ENCODE peak calls at places on chromosomes 11 and 22, in five cellular contexts. One of them, this sample, is unnamed.

GRCh38 chr11:77136074-77136473 is 8.0 kb downstream of the MYO7A start:
- DNase-seq in spleen: no peak
- DNase-seq in GM20000: no peak
- DNase-seq in psoas muscle: no peak
- DNase-seq in IMR-90: peak; percentile 71
- DNase-seq in this sample: peak; percentile 36

GRCh38 chr22:48960981-48961655 is 866.6 kb downstream of the BRD1 start:
- DNase-seq in spleen: peak; percentile 27
- DNase-seq in psoas muscle: no peak
- DNase-seq in IMR-90: no peak
- DNase-seq in GM20000: no peak
- DNase-seq in this sample: no peak

GRCh38 chr11:114736806-114737205 is 58.5 kb downstream of the NXPE2 start:
- DNase-seq in psoas muscle: no peak
- DNase-seq in GM20000: no peak
- DNase-seq in spleen: no peak
- DNase-seq in IMR-90: no peak
- DNase-seq in this sample: no peak

GRCh38 chr22:46575915-46576555 is 38.6 kb upstream of the CELSR1 start:
- DNase-seq in IMR-90: no peak
- DNase-seq in spleen: peak; percentile 63
- DNase-seq in psoas muscle: no peak
- DNase-seq in GM20000: no peak
- DNase-seq in this sample: no peak

GRCh38 chr11:41497974-41498373 is 38.5 kb upstream of the LRRC4C start:
- DNase-seq in spleen: no peak
- DNase-seq in IMR-90: no peak
- DNase-seq in GM20000: no peak
- DNase-seq in psoas muscle: no peak
- DNase-seq in this sample: peak; percentile 15

GRCh38 chr22:29434288-29434687 is 4.1 kb upstream of the RFPL1 start:
- DNase-seq in IMR-90: no peak
- DNase-seq in psoas muscle: no peak
- DNase-seq in spleen: no peak
- DNase-seq in GM20000: no peak
- DNase-seq in this sample: no peak

GRCh38 chr11:33949201-33949913 is 57.5 kb upstream of the LMO2 start:
- DNase-seq in GM20000: no peak
- DNase-seq in spleen: no peak
- DNase-seq in IMR-90: no peak
- DNase-seq in psoas muscle: no peak
- DNase-seq in this sample: no peak

GRCh38 chr22:49657275-49657973 is 170.2 kb downstream of the BRD1 start:
- DNase-seq in psoas muscle: peak; percentile 66
- DNase-seq in spleen: peak; percentile 93
- DNase-seq in IMR-90: no peak
- DNase-seq in GM20000: peak; percentile 82
- DNase-seq in this sample: no peak

GRCh38 chr22:27487600-27488450 is 313.7 kb downstream of the MN1 start:
- DNase-seq in GM20000: no peak
- DNase-seq in IMR-90: peak; percentile 69
- DNase-seq in psoas muscle: no peak
- DNase-seq in spleen: no peak
- DNase-seq in this sample: peak; percentile 49

GRCh38 chr11:66478823-66479740 is 1.2 kb upstream of the DPP3 start:
- DNase-seq in psoas muscle: peak; percentile 55
- DNase-seq in spleen: peak; percentile 82
- DNase-seq in GM20000: peak; percentile 79
- DNase-seq in IMR-90: peak; percentile 20
- DNase-seq in this sample: peak; percentile 39

GRCh38 chr11:79045811-79046304 is 395.0 kb downstream of the TENM4 start:
- DNase-seq in psoas muscle: no peak
- DNase-seq in spleen: no peak
- DNase-seq in IMR-90: peak; percentile 58
- DNase-seq in GM20000: no peak
- DNase-seq in this sample: no peak

GRCh38 chr11:104968856-104969776 is 742 bp upstream of the CASP4 start:
- DNase-seq in GM20000: peak; percentile 3
- DNase-seq in psoas muscle: peak; percentile 40
- DNase-seq in spleen: peak; percentile 81
- DNase-seq in IMR-90: peak; percentile 34
- DNase-seq in this sample: peak; percentile 59

GRCh38 chr22:21726650-21727049 is 8.9 kb downstream of the YPEL1 start:
- DNase-seq in psoas muscle: no peak
- DNase-seq in IMR-90: no peak
- DNase-seq in spleen: no peak
- DNase-seq in GM20000: peak; percentile 66
- DNase-seq in this sample: no peak

GRCh38 chr11:10490398-10491232 is 35.6 kb downstream of the AMPD3 start:
- DNase-seq in psoas muscle: peak; percentile 84
- DNase-seq in GM20000: no peak
- DNase-seq in spleen: peak; percentile 76
- DNase-seq in IMR-90: peak; percentile 99
- DNase-seq in this sample: peak; percentile 97

GRCh38 chr22:11627798-11628650 is 3900.0 kb upstream of the OR11H1 start:
- DNase-seq in GM20000: peak; percentile 62
- DNase-seq in spleen: peak; percentile 77
- DNase-seq in psoas muscle: no peak
- DNase-seq in IMR-90: no peak
- DNase-seq in this sample: no peak

GRCh38 chr11:10528121-10528520 is 12.9 kb downstream of the RNF141 start:
- DNase-seq in IMR-90: peak; percentile 69
- DNase-seq in psoas muscle: no peak
- DNase-seq in spleen: no peak
- DNase-seq in GM20000: no peak
- DNase-seq in this sample: no peak

GRCh38 chr22:22171357-22172218 is 73.0 kb upstream of the VPREB1 start:
- DNase-seq in psoas muscle: no peak
- DNase-seq in spleen: no peak
- DNase-seq in IMR-90: no peak
- DNase-seq in GM20000: no peak
- DNase-seq in this sample: no peak

GRCh38 chr22:40196628-40197027 is 18.9 kb downstream of the TNRC6B start:
- DNase-seq in IMR-90: peak; percentile 97
- DNase-seq in GM20000: peak; percentile 34
- DNase-seq in spleen: no peak
- DNase-seq in psoas muscle: no peak
- DNase-seq in this sample: peak; percentile 85

GRCh38 chr11:111561801-111562325 is 21.3 kb downstream of the LAYN start:
- DNase-seq in spleen: no peak
- DNase-seq in psoas muscle: no peak
- DNase-seq in GM20000: no peak
- DNase-seq in IMR-90: peak; percentile 86
- DNase-seq in this sample: peak; percentile 70

GRCh38 chr22:22884010-22884887 is 3.4 kb upstream of the IGLL5 start:
- DNase-seq in psoas muscle: peak; percentile 33
- DNase-seq in spleen: no peak
- DNase-seq in GM20000: peak; percentile 85
- DNase-seq in IMR-90: peak; percentile 45
- DNase-seq in this sample: peak; percentile 63

GRCh38 chr11:68461284-68461861 is 821 bp downstream of the PPP6R3 start:
- DNase-seq in GM20000: peak; percentile 49
- DNase-seq in psoas muscle: no peak
- DNase-seq in spleen: peak; percentile 25
- DNase-seq in IMR-90: peak; percentile 17
- DNase-seq in this sample: no peak

GRCh38 chr11:65817312-65817814 is 16.4 kb upstream of the SNX32 start:
- DNase-seq in spleen: no peak
- DNase-seq in IMR-90: no peak
- DNase-seq in psoas muscle: no peak
- DNase-seq in GM20000: no peak
- DNase-seq in this sample: peak; percentile 27

GRCh38 chr11:86469491-86470388 is 95.1 kb downstream of the CCDC81 start:
- DNase-seq in psoas muscle: peak; percentile 50
- DNase-seq in IMR-90: no peak
- DNase-seq in GM20000: no peak
- DNase-seq in spleen: no peak
- DNase-seq in this sample: peak; percentile 53

GRCh38 chr22:20532256-20532993 is 25.0 kb downstream of the MED15 start:
- DNase-seq in IMR-90: no peak
- DNase-seq in GM20000: no peak
- DNase-seq in psoas muscle: no peak
- DNase-seq in spleen: no peak
- DNase-seq in this sample: no peak

GRCh38 chr22:19166421-19166820 is 12.1 kb downstream of the SLC25A1 start:
- DNase-seq in GM20000: no peak
- DNase-seq in spleen: no peak
- DNase-seq in psoas muscle: no peak
- DNase-seq in IMR-90: no peak
- DNase-seq in this sample: no peak

GRCh38 chr11:32316232-32316631 is 119.1 kb downstream of the WT1 start:
- DNase-seq in spleen: no peak
- DNase-seq in IMR-90: no peak
- DNase-seq in psoas muscle: no peak
- DNase-seq in GM20000: peak; percentile 40
- DNase-seq in this sample: no peak

GRCh38 chr22:42396621-42397331 is 35.4 kb downstream of the NFAM1 start:
- DNase-seq in IMR-90: no peak
- DNase-seq in GM20000: peak; percentile 62
- DNase-seq in spleen: peak; percentile 92
- DNase-seq in psoas muscle: no peak
- DNase-seq in this sample: no peak

GRCh38 chr11:2991477-2992233 is 474 bp downstream of the NAP1L4 start:
- DNase-seq in psoas muscle: no peak
- DNase-seq in spleen: no peak
- DNase-seq in GM20000: no peak
- DNase-seq in IMR-90: peak; percentile 20
- DNase-seq in this sample: peak; percentile 33

GRCh38 chr11:103547691-103548090 is 438.5 kb downstream of the DYNC2H1 start:
- DNase-seq in psoas muscle: no peak
- DNase-seq in spleen: no peak
- DNase-seq in GM20000: no peak
- DNase-seq in IMR-90: no peak
- DNase-seq in this sample: no peak

GRCh38 chr11:103546236-103546635 is 437.0 kb downstream of the DYNC2H1 start:
- DNase-seq in GM20000: no peak
- DNase-seq in psoas muscle: no peak
- DNase-seq in spleen: no peak
- DNase-seq in IMR-90: peak; percentile 67
- DNase-seq in this sample: no peak

GRCh38 chr11:103545551-103545950 is 436.3 kb downstream of the DYNC2H1 start:
- DNase-seq in IMR-90: no peak
- DNase-seq in GM20000: no peak
- DNase-seq in spleen: no peak
- DNase-seq in psoas muscle: no peak
- DNase-seq in this sample: no peak

GRCh38 chr11:103548838-103549237 is 439.6 kb downstream of the DYNC2H1 start:
- DNase-seq in GM20000: no peak
- DNase-seq in IMR-90: no peak
- DNase-seq in spleen: no peak
- DNase-seq in psoas muscle: no peak
- DNase-seq in this sample: no peak

GRCh38 chr11:103547009-103547408 is 437.8 kb downstream of the DYNC2H1 start:
- DNase-seq in GM20000: no peak
- DNase-seq in psoas muscle: no peak
- DNase-seq in spleen: no peak
- DNase-seq in IMR-90: no peak
- DNase-seq in this sample: no peak
- TF ChIP-seq CTCF in GM20000: no peak
- TF ChIP-seq CTCF in psoas muscle: no peak
- TF ChIP-seq CTCF in spleen: no peak
- TF ChIP-seq CTCF in IMR-90: no peak
- TF ChIP-seq CTCF in this sample: no peak

DNA sequence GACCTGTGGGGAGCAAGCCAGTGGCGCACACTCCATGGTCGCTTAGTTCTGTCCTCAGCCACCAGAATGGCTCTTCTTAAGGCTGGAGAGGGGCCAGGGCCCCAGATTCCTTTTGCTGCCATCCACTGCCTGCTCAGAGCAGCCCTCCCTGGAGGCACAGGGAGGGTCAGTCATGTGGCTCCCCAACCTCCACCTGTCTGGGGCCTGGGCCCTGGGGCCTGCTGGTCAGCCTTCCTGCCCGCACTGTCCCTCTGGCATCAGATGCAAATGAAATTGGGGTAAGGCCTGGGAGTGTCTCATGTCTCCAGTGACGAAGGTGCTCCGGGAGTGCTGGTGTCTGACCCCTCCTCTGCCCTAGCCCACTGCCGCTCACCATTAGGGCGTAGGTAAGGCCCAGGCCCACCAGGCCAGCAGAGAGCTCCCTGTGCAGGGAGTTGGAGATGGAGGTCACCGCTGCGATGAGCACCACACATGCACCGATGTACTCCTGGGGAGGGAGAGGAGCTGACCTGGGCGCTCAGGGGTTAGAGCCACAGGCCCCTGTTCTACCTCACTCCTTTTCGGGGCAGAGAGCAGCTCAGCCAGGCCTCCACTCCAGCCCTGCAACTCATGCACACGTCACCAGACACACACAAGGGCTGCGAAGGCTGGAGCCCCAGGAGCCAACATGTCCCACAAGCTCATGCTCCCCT is 9.0 kb upstream of the KCNJ11 start:
- DNase-seq in IMR-90: no peak
- DNase-seq in spleen: peak; percentile 72
- DNase-seq in psoas muscle: no peak
- DNase-seq in GM20000: no peak
- DNase-seq in this sample: no peak
- TF ChIP-seq CTCF in IMR-90: no peak
- TF ChIP-seq CTCF in spleen: no peak
- TF ChIP-seq CTCF in psoas muscle: no peak
- TF ChIP-seq CTCF in GM20000: no peak
- TF ChIP-seq CTCF in this sample: no peak

GRCh38 chr11:120964857-120965256 is 59.0 kb upstream of the TBCEL start:
- DNase-seq in psoas muscle: no peak
- DNase-seq in GM20000: no peak
- DNase-seq in IMR-90: peak; percentile 72
- DNase-seq in spleen: no peak
- DNase-seq in this sample: peak; percentile 32
- TF ChIP-seq CTCF in psoas muscle: no peak
- TF ChIP-seq CTCF in GM20000: no peak
- TF ChIP-seq CTCF in IMR-90: no peak
- TF ChIP-seq CTCF in spleen: no peak
- TF ChIP-seq CTCF in this sample: no peak

DNA sequence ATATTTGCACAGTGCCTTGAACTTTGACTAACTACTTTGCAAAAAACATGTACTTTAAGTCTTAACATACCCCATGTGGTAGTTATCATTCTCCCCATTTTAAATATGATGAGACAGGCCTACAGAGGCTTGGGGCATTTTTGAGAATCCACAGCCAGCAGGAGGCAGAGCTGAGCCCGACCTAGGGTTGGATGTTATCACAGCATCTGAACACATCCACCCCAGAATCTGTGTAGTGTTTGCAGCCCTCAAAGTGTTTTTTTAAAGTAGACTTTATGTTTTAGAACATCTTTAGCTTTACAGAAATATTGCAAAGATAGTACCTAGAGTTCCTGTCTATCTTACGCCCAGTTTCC is 17.6 kb downstream of the OTOG start:
- DNase-seq in spleen: no peak
- DNase-seq in IMR-90: no peak
- DNase-seq in psoas muscle: no peak
- DNase-seq in GM20000: no peak
- DNase-seq in this sample: no peak
- TF ChIP-seq CTCF in spleen: no peak
- TF ChIP-seq CTCF in IMR-90: no peak
- TF ChIP-seq CTCF in psoas muscle: no peak
- TF ChIP-seq CTCF in GM20000: no peak
- TF ChIP-seq CTCF in this sample: no peak

This sample was measured in fibroblast of the aortic adventitia.